ENCODE peak calls at places on chromosomes 5 and 9, in nine cellular contexts. I is lower lobe of right lung; X is CD8-positive, alpha-beta memory T cell; E is DND-41; P is aorta; B is right cardiac atrium; K is pancreas; S is spleen; C is H9. U is an unnamed sample.

GRCh38 chr5:103744159-103744558 is 181.6 kb upstream of the NUDT12 start:
- DNase-seq in I (no peak), X (no peak), E (no peak), P (no peak), B (no peak), K (no peak), S (no peak), C (no peak), U (peak; percentile 2)

GRCh38 chr9:111969061-111969460 is 72.4 kb downstream of the UGCG start:
- DNase-seq in I (no peak), X (no peak), E (no peak), P (no peak), B (no peak), K (no peak), S (no peak), C (no peak), U (no peak)

GRCh38 chr9:136119259-136120118 is 814 bp upstream of the TMEM250 start:
- DNase-seq in I (no peak), X (no peak), E (no peak), P (no peak), B (peak; percentile 64), K (no peak), S (no peak), C (peak; percentile 79), U (no peak)

GRCh38 chr5:102654559-102655354 is 100.3 kb upstream of the PAM start:
- DNase-seq in I (no peak), X (no peak), E (no peak), P (no peak), B (no peak), K (no peak), S (no peak), C (no peak), U (no peak)

GRCh38 chr5:83034552-83035181 is 42.5 kb downstream of the TMEM167A start:
- DNase-seq in I (no peak), X (no peak), E (no peak), P (no peak), B (no peak), K (no peak), S (no peak), C (no peak), U (no peak)

GRCh38 chr9:127351182-127352166 is 45.5 kb upstream of the SLC2A8 start:
- DNase-seq in I (no peak), X (no peak), E (no peak), P (no peak), B (no peak), K (no peak), S (no peak), C (no peak), U (no peak)

GRCh38 chr9:135574943-135575342 is 13.4 kb downstream of the PAEP start:
- DNase-seq in I (no peak), X (no peak), E (no peak), P (no peak), B (no peak), K (no peak), S (no peak), C (no peak), U (no peak)

GRCh38 chr5:132905938-132906337 is 32.5 kb downstream of the LEAP2 start:
- DNase-seq in I (no peak), X (no peak), E (no peak), P (no peak), B (no peak), K (no peak), S (no peak), C (no peak), U (peak; percentile 73)

GRCh38 chr5:1800470-1801060 is 642 bp upstream of the NDUFS6 start:
- DNase-seq in I (no peak), X (peak; percentile 57), E (peak; percentile 48), P (peak; percentile 48), B (no peak), K (no peak), S (no peak), C (no peak), U (no peak)

GRCh38 chr5:95973793-95974325 is 12.2 kb upstream of the ELL2 start:
- DNase-seq in I (no peak), X (peak; percentile 12), E (peak; percentile 58), P (no peak), B (no peak), K (no peak), S (no peak), C (no peak), U (no peak)

GRCh38 chr9:133656211-133657119 is 20.3 kb downstream of the DBH start:
- DNase-seq in I (no peak), X (peak; percentile 23), E (no peak), P (no peak), B (no peak), K (no peak), S (no peak), C (no peak), U (no peak)

GRCh38 chr5:68227532-68228160 is 12.1 kb downstream of the PIK3R1 start:
- DNase-seq in I (no peak), X (no peak), E (no peak), P (no peak), B (no peak), K (no peak), S (no peak), C (no peak), U (no peak)

GRCh38 chr9:17757816-17758215 is 178.9 kb downstream of the SH3GL2 start:
- DNase-seq in I (no peak), X (no peak), E (no peak), P (no peak), B (no peak), K (no peak), S (no peak), C (no peak), U (no peak)

GRCh38 chr5:72144762-72145161 is 37.5 kb downstream of the MAP1B start:
- DNase-seq in I (no peak), X (no peak), E (no peak), P (no peak), B (no peak), K (no peak), S (no peak), C (no peak), U (no peak)

GRCh38 chr5:175842947-175843793 is 28.2 kb upstream of the CPLX2 start:
- DNase-seq in I (no peak), X (no peak), E (no peak), P (no peak), B (no peak), K (no peak), S (no peak), C (peak; percentile 56), U (no peak)

GRCh38 chr9:84500218-84500617 is 159.7 kb upstream of the SLC28A3 start:
- DNase-seq in I (no peak), X (no peak), E (no peak), P (no peak), B (no peak), K (no peak), S (no peak), C (no peak), U (no peak)

GRCh38 chr5:32413466-32414263 is 30.9 kb downstream of the ZFR start:
- DNase-seq in I (no peak), X (no peak), E (no peak), P (no peak), B (no peak), K (no peak), S (no peak), C (no peak), U (no peak)

GRCh38 chr5:78929833-78930232 is 55.3 kb downstream of the ARSB start:
- DNase-seq in I (no peak), X (no peak), E (no peak), P (no peak), B (no peak), K (no peak), S (no peak), C (no peak), U (no peak)

GRCh38 chr9:16363916-16364315 is 506.6 kb downstream of the BNC2 start:
- DNase-seq in I (no peak), X (no peak), E (no peak), P (no peak), B (no peak), K (no peak), S (no peak), C (peak; percentile 13), U (no peak)

GRCh38 chr5:168467755-168468280 is 18.5 kb upstream of the RARS1 start:
- DNase-seq in I (no peak), X (no peak), E (no peak), P (no peak), B (no peak), K (no peak), S (peak; percentile 54), C (no peak), U (no peak)

DNA sequence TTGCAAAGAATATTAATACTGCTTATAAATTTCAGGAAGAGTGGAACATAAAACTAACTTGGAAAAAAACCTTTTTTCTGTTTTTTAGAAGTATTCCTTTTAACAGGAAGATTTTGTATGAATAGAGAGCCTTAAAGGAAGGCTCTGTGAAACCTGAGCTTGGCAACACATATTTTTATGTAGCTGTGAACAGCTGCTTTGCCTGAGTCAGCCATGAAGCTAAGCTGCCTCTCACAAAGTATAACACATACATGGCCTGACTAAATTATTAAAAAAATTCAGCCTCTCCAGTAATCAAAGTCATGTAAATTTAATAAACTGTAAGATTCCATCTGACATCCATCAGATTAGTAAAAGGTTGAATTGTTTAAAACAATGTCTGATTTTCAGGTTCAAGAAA is 547.5 kb downstream of the ELAVL2 start:
- DNase-seq in I (no peak), X (no peak), E (no peak), P (no peak), B (no peak), K (no peak), S (no peak), C (no peak), U (no peak)
- H3K27ac ChIP-seq in I (no peak overlapping the region), X (no peak overlapping the region), E (no peak overlapping the region), P (no peak overlapping the region), B (no peak overlapping the region), K (no peak overlapping the region), S (no peak overlapping the region), C (no peak overlapping the region), U (no peak overlapping the region)

DNA sequence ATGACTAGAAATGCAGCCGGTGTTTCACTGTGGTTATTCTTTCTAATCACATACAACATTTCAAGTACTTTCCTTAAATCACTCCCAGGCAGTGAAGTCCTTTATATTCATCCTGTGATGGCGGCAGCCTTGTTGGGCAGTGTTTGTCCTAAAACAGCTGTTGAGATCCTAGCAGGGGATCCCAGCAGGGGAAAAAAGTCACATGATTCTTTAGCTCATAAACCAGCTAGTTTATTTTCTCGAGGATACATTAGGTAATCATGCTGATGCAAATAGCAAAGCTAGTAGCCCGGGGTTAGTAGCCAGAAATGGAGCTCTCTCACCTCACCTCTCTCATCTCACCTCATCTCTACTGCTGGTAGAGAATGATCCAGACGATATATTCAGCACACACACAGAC is 70.5 kb downstream of the FOXD1 start:
- DNase-seq in I (no peak), X (no peak), E (no peak), P (no peak), B (no peak), K (no peak), S (no peak), C (no peak), U (no peak)
- H3K27ac ChIP-seq in I (no peak overlapping the region), X (no peak overlapping the region), E (no peak overlapping the region), P (no peak overlapping the region), B (no peak overlapping the region), K (no peak overlapping the region), S (no peak overlapping the region), C (no peak overlapping the region), U (no peak overlapping the region)

GRCh38 chr9:37938121-37938906 is 34.4 kb upstream of the SLC25A51 start:
- DNase-seq in I (peak; percentile 18), X (no peak), E (no peak), P (peak; percentile 65), B (peak; percentile 53), K (no peak), S (no peak), C (no peak), U (no peak)
- H3K27ac ChIP-seq in I (no peak overlapping the region), X (no peak overlapping the region), E (no peak overlapping the region), P (peak overlapping the region; percentile 55), B (peak overlapping the region; percentile 71), K (no peak overlapping the region), S (no peak overlapping the region), C (no peak overlapping the region), U (peak overlapping the region; percentile 60)

GRCh38 chr5:173735171-173735570 is 118.7 kb upstream of the BOD1 start:
- DNase-seq in I (no peak), X (no peak), E (no peak), P (no peak), B (no peak), K (no peak), S (no peak), C (no peak), U (no peak)
- H3K27ac ChIP-seq in I (no peak overlapping the region), X (no peak overlapping the region), E (no peak overlapping the region), P (no peak overlapping the region), B (no peak overlapping the region), K (no peak overlapping the region), S (no peak overlapping the region), C (no peak overlapping the region), U (no peak overlapping the region)